ENCODE peak calls at places on chromosomes 4 and X, in four cellular contexts. X, Q, R and V are unnamed samples.

GRCh38 chrX:64191281-64192010 is 14.1 kb downstream of the AMER1 start:
- DNase-seq in Q (no peak), R (peak; percentile 32), X (no peak), V (no peak)

GRCh38 chr4:147530723-147531122 is 49.8 kb downstream of the EDNRA start:
- DNase-seq in X (no peak), Q (peak; percentile 83), R (no peak), V (no peak)

GRCh38 chrX:45788941-45789348 is 588.3 kb upstream of the DIPK2B start:
- DNase-seq in X (peak; percentile 78), Q (peak; percentile 38), R (no peak), V (peak; percentile 96)

GRCh38 chrX:134634691-134635090 is 23.6 kb downstream of the PLAC1 start:
- DNase-seq in X (peak; percentile 89), R (no peak), Q (peak; percentile 57), V (no peak)

GRCh38 chr4:93529692-93530091 is 298.9 kb upstream of the ATOH1 start:
- DNase-seq in R (no peak), X (no peak), Q (no peak), V (no peak)

GRCh38 chr4:153706519-153706918 is 22.4 kb downstream of the TLR2 start:
- DNase-seq in Q (no peak), R (no peak), X (no peak), V (no peak)

GRCh38 chr4:74023709-74024108 is 14.8 kb downstream of the CXCL3 start:
- DNase-seq in R (no peak), Q (no peak), X (no peak), V (no peak)

GRCh38 chrX:110755061-110755460 is 40.6 kb downstream of the CHRDL1 start:
- DNase-seq in X (peak; percentile 83), R (no peak), Q (peak; percentile 85), V (no peak)

GRCh38 chrX:71053217-71053621 is 14.9 kb downstream of the SNX12 start:
- DNase-seq in Q (no peak), R (no peak), X (no peak), V (peak; percentile 79)

GRCh38 chr4:22903913-22904312 is 211.2 kb downstream of the GBA3 start:
- DNase-seq in R (no peak), X (no peak), Q (no peak), V (no peak)